ENCODE peak calls at places on chromosome 13, in ten cellular contexts. E is astrocyte, J is WERI-Rb-1, B is psoas muscle, Z is tibial artery, X is heart right ventricle, R is SK-N-SH, D is Peyer's patch, U is neural progenitor cell, K is uterus. I is an unnamed sample. For H3K9me3, the result is how much of the 10 kb centered on the place peaks cover.

GRCh38 chr13:44434441-44435141 is 61.0 kb downstream of the SERP2 start:
- DNase-seq in U (no peak), J (peak), K (no peak), E (no peak), X (no peak), Z (no peak), R (no peak), D (no peak), B (no peak), I (no peak)

GRCh38 chr13:21079761-21080730 is 18.7 kb upstream of the LATS2 start:
- DNase-seq in D (no peak), B (no peak), R (no peak), X (no peak), K (no peak), E (peak), Z (peak), U (no peak), J (no peak), I (no peak)

GRCh38 chr13:92297971-92298942 is 899.8 kb downstream of the GPC5 start:
- DNase-seq in U (peak), E (no peak), R (no peak), X (no peak), J (no peak), K (no peak), B (no peak), D (no peak), Z (no peak), I (no peak)

GRCh38 chr13:102402292-102402691 is 444 bp upstream of the FGF14 start:
- DNase-seq in K (peak), X (peak), U (peak), E (peak), R (peak), J (peak), B (peak), D (peak), Z (peak), I (no peak)

GRCh38 chr13:55410398-55411330 is 1730.1 kb upstream of the PRR20A start:
- DNase-seq in U (no peak), R (no peak), J (no peak), E (no peak), D (no peak), B (no peak), X (no peak), K (no peak), Z (no peak), I (no peak)

GRCh38 chr13:109979186-109979585 is 192.8 kb upstream of the IRS2 start:
- DNase-seq in X (no peak), K (no peak), D (no peak), R (no peak), U (no peak), E (no peak), J (no peak), Z (no peak), B (no peak), I (no peak)

GRCh38 chr13:77811981-77812380 is 106.7 kb downstream of the EDNRB start:
- DNase-seq in K (no peak), Z (no peak), D (no peak), U (no peak), J (no peak), E (no peak), B (no peak), R (no peak), X (no peak), I (no peak)

GRCh38 chr13:113841355-113841653 is 22.6 kb downstream of the GAS6 start:
- DNase-seq in Z (no peak), E (no peak), R (no peak), D (no peak), K (no peak), B (no peak), X (no peak), J (no peak), U (no peak), I (no peak)

GRCh38 chr13:43377955-43378354 is 354.6 kb downstream of the DNAJC15 start:
- DNase-seq in E (peak), R (no peak), D (no peak), U (no peak), Z (no peak), K (no peak), B (no peak), J (no peak), X (no peak), I (no peak)

GRCh38 chr13:26497991-26498423 is 59.5 kb upstream of the WASF3 start:
- DNase-seq in X (no peak), K (no peak), U (no peak), J (no peak), B (no peak), E (peak), R (no peak), Z (no peak), D (no peak), I (no peak)

GRCh38 chr13:113971471-113972231 is 2.2 kb downstream of the C13orf46 start:
- DNase-seq in U (no peak), D (peak), R (no peak), J (no peak), K (no peak), X (no peak), E (no peak), B (peak), Z (no peak), I (peak)

GRCh38 chr13:29438772-29439171 is 156.7 kb downstream of the SLC7A1 start:
- DNase-seq in D (no peak), X (no peak), U (no peak), Z (no peak), B (no peak), E (peak), K (no peak), R (no peak), J (no peak), I (no peak)

GRCh38 chr13:111177803-111178389 is 62.8 kb downstream of the ARHGEF7 start:
- DNase-seq in Z (no peak), X (no peak), E (peak), D (no peak), R (no peak), U (no peak), J (no peak), B (no peak), K (no peak), I (no peak)

GRCh38 chr13:45101327-45102018 is 18.8 kb upstream of the GTF2F2 start:
- DNase-seq in Z (no peak), D (no peak), R (no peak), E (no peak), U (peak), X (no peak), K (no peak), J (no peak), B (no peak), I (no peak)

GRCh38 chr13:112606125-112607001 is 18.4 kb upstream of the TUBGCP3 start:
- DNase-seq in X (peak), D (peak), R (peak), K (peak), E (peak), B (peak), U (peak), J (peak), Z (peak), I (peak)

GRCh38 chr13:65292488-65292901 is 1937.6 kb downstream of the PCDH9 start:
- DNase-seq in D (no peak), X (no peak), U (peak), Z (no peak), K (no peak), J (no peak), B (no peak), E (peak), R (peak), I (no peak)

GRCh38 chr13:27927444-27928352 is 7.9 kb downstream of the PDX1 start:
- DNase-seq in R (no peak), X (no peak), D (no peak), B (no peak), J (no peak), K (no peak), U (peak), Z (no peak), E (no peak), I (no peak)

GRCh38 chr13:61423879-61424278 is 8.2 kb upstream of the PCDH20 start:
- DNase-seq in J (no peak), B (no peak), X (no peak), U (no peak), K (no peak), D (no peak), R (no peak), Z (no peak), E (no peak), I (no peak)

GRCh38 chr13:89375839-89376238 is 1704.7 kb downstream of the SLITRK5 start:
- DNase-seq in U (no peak), K (no peak), Z (no peak), E (peak), D (no peak), X (no peak), B (no peak), J (no peak), R (no peak), I (no peak)

GRCh38 chr13:99340638-99341037 is 33.4 kb upstream of the GPR183 start:
- DNase-seq in J (no peak), R (no peak), E (no peak), B (no peak), X (no peak), D (no peak), U (no peak), Z (no peak), K (no peak), I (no peak)
- H3K27ac ChIP-seq in J (no peak), R (no peak), E (no peak), B (no peak), X (peak), D (peak), U (no peak), Z (no peak), K (no peak), I (no peak)

DNA sequence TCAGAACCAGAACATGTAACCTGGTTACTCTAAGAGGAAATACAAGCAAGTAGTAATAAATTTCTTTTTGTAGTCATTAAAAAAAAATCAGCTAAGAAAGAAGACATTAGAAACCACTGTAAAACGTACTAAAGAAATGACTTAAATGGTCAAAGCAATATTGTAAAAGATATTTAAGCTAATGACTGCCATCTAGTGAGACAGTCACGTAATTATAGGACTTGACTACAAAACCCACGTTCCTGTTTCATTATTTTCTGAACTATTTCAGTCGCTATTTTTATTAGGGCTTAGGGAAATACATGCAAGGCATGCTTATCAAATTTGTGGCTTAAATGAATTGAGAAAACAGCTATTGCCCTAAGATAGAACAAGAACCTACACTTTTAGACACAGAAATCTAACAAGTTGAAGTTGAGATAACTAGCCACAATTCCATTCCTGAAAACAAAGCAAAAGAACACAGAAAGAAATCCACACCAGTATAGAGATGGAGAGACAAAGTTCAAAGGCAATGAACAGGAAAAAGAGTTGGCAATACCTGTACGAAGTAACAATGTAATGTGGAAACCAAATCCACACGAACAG is 17.9 kb downstream of the ALG5 start:
- DNase-seq in J (no peak), R (peak), X (no peak), B (no peak), Z (no peak), D (no peak), K (no peak), E (peak), U (peak), I (no peak)
- TF ChIP-seq CTCF in J (no peak), R (peak), X (no peak), B (peak), Z (peak), D (no peak), K (peak), E (peak), U (peak), I (peak)

DNA sequence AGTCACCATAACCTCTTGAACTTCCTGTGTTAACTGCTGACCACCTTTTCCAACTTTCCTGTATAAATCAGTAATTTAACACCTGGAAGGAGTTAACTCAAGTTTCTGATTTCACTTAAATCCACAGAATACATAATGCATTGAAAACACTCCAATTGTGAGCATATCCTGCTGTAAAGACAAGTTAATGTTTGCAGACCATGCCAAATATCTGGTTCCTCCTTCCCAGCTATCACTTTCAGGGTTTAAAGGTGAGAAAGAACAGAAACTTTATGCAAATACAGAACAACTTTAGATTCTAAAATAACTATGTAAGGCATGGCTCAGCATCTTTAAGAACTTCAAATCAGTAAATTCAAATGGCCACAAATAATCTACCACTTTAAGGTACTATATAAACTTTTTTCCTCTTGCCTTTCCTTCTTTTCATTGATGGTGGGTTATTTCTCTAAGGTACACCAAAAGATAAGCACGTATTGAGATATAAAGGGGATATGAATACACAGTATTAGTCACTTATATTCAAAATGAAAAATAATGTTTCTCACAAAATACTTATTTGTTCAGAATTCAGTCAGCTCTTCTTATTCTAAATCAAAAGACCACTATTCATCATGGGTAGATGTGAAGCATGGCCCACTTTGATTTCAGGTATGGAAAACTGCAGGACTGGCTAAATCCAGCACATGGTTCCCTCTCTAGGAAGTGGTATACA is 6.6 kb upstream of the TPTE2 start:
- DNase-seq in K (no peak), X (no peak), D (no peak), B (no peak), U (no peak), R (no peak), Z (no peak), E (no peak), J (no peak), I (no peak)
- H3K9me3 ChIP-seq in K (under half), X (under half), D (under half), B (under half), U (under half), R (under half), Z (under half), E (under half), J (under half), I (under half)

GRCh38 chr13:24887759-24888158 is 123.8 kb downstream of the RNF17 start:
- DNase-seq in Z (no peak), D (no peak), X (no peak), E (no peak), B (no peak), J (no peak), R (no peak), K (no peak), U (no peak), I (no peak)
- H3K27ac ChIP-seq in Z (no peak), D (no peak), X (no peak), E (no peak), B (no peak), J (no peak), R (no peak), K (no peak), U (no peak), I (no peak)

GRCh38 chr13:73092831-73093230 is 34.0 kb downstream of the KLF5 start:
- DNase-seq in E (no peak), J (no peak), Z (no peak), X (no peak), D (no peak), R (no peak), U (no peak), B (no peak), K (no peak), I (no peak)
- TF ChIP-seq CTCF in E (no peak), J (no peak), Z (no peak), X (no peak), D (no peak), R (no peak), U (no peak), B (no peak), K (no peak), I (no peak)

GRCh38 chr13:40878823-40879222 is 89.4 kb downstream of the SLC25A15 start:
- DNase-seq in X (no peak), Z (no peak), K (no peak), B (no peak), R (no peak), D (no peak), E (no peak), U (no peak), J (no peak), I (no peak)
- H3K9me3 ChIP-seq in X (under half), Z (under half), K (under half), B (under half), R (under half), D (under half), E (under half), U (under half), J (under half), I (under half)

GRCh38 chr13:46389985-46390384 is 2.9 kb upstream of the RUBCNL start:
- DNase-seq in J (no peak), D (peak), B (peak), X (no peak), E (no peak), R (no peak), Z (no peak), U (peak), K (no peak), I (peak)
- H3K27ac ChIP-seq in J (no peak), D (peak), B (no peak), X (peak), E (no peak), R (no peak), Z (no peak), U (no peak), K (no peak), I (peak)

GRCh38 chr13:40470665-40471064 is 195.8 kb downstream of the FOXO1 start:
- DNase-seq in J (no peak), B (peak), D (peak), E (no peak), R (no peak), Z (peak), K (peak), U (no peak), X (no peak), I (no peak)

GRCh38 chr13:40469581-40470282 is 196.7 kb downstream of the FOXO1 start:
- DNase-seq in B (no peak), K (no peak), D (peak), X (no peak), U (no peak), R (no peak), J (no peak), Z (no peak), E (peak), I (no peak)

GRCh38 chr13:40466271-40466670 is 200.2 kb downstream of the FOXO1 start:
- DNase-seq in K (no peak), U (no peak), D (peak), Z (no peak), X (no peak), B (no peak), R (no peak), E (no peak), J (no peak), I (no peak)

GRCh38 chr13:40464991-40465390 is 201.4 kb downstream of the FOXO1 start:
- DNase-seq in K (no peak), J (no peak), B (no peak), U (no peak), X (no peak), R (no peak), D (no peak), E (no peak), Z (no peak), I (no peak)

GRCh38 chr13:40468227-40468838 is 198.1 kb downstream of the FOXO1 start:
- DNase-seq in D (no peak), R (no peak), Z (no peak), B (no peak), X (no peak), J (no peak), U (no peak), K (no peak), E (no peak), I (no peak)
- TF ChIP-seq CTCF in D (no peak), R (no peak), Z (no peak), B (no peak), X (no peak), J (no peak), U (no peak), K (no peak), E (no peak), I (no peak)

GRCh38 chr13:95671597-95671996 is 5.3 kb upstream of the DNAJC3 start:
- DNase-seq in B (no peak), E (no peak), Z (no peak), D (no peak), K (no peak), U (no peak), R (no peak), J (no peak), X (no peak), I (no peak)
- H3K9me3 ChIP-seq in B (under half), E (under half), Z (under half), D (under half), K (under half), U (under half), R (under half), J (under half), X (under half), I (half or more)